ENCODE peak calls at places on chromosome 17, in six cellular contexts. U is fibroblast of lung, E is mucosa of descending colon, Q is right lobe of liver, S is tibial artery, Y is A549. K is an unnamed sample. For H3K4me1, the result is how much of the 10 kb centered on the place peaks cover.

GRCh38 chr17:15260376-15261062 is 4.6 kb downstream of the PMP22 start:
- DNase-seq in U (peak), E (peak), Q (peak), S (peak), Y (peak), K (peak)

GRCh38 chr17:68048996-68049395 is 13.5 kb downstream of the KPNA2 start:
- DNase-seq in U (no peak), E (no peak), Q (no peak), S (no peak), Y (no peak), K (no peak)

GRCh38 chr17:18626152-18626870 is 17.9 kb downstream of the TBC1D28 start:
- DNase-seq in U (no peak), E (no peak), Q (no peak), S (no peak), Y (peak), K (no peak)

GRCh38 chr17:39631403-39631802 is 4.7 kb downstream of the PPP1R1B start:
- DNase-seq in U (no peak), E (peak), Q (no peak), S (no peak), Y (no peak), K (no peak)

GRCh38 chr17:57599271-57600045 is 145.6 kb downstream of the CCDC182 start:
- DNase-seq in U (no peak), E (peak), Q (no peak), S (no peak), Y (no peak), K (no peak)

GRCh38 chr17:18955009-18955408 is 3.0 kb downstream of the SLC5A10 start:
- DNase-seq in U (no peak), E (no peak), Q (no peak), S (no peak), Y (no peak), K (peak)

GRCh38 chr17:78484300-78485159 is 92.7 kb downstream of the DNAH17 start:
- DNase-seq in U (no peak), E (peak), Q (no peak), S (no peak), Y (peak), K (peak)

GRCh38 chr17:9232591-9233270 is 211.4 kb downstream of the NTN1 start:
- DNase-seq in U (no peak), E (peak), Q (peak), S (no peak), Y (no peak), K (peak)

GRCh38 chr17:282912-283882 is 69.4 kb downstream of the RPH3AL start:
- DNase-seq in U (no peak), E (no peak), Q (peak), S (peak), Y (no peak), K (peak)

GRCh38 chr17:43125967-43126910 is 1.1 kb upstream of the BRCA1 start:
- DNase-seq in U (no peak), E (no peak), Q (no peak), S (no peak), Y (no peak), K (peak)

GRCh38 chr17:4248504-4249277 is 15.1 kb downstream of the ANKFY1 start:
- DNase-seq in U (no peak), E (no peak), Q (no peak), S (no peak), Y (no peak), K (no peak)

GRCh38 chr17:45040459-45040858 is 11.0 kb downstream of the DCAKD start:
- DNase-seq in U (no peak), E (no peak), Q (no peak), S (no peak), Y (no peak), K (no peak)

GRCh38 chr17:50144845-50145531 is 5.5 kb downstream of the PPP1R9B start:
- DNase-seq in U (no peak), E (no peak), Q (peak), S (no peak), Y (no peak), K (no peak)

GRCh38 chr17:28204751-28205150 is 114.2 kb upstream of the TMEM97 start:
- DNase-seq in U (peak), E (no peak), Q (no peak), S (no peak), Y (no peak), K (no peak)

GRCh38 chr17:7561589-7562207 is at the start of gene SENP3:
- DNase-seq in U (peak), E (peak), Q (peak), S (peak), Y (peak), K (peak)
- H3K4me1 ChIP-seq in U (under half), E (under half), Q (under half), S (half or more), Y (under half), K (half or more)

GRCh38 chr17:82294086-82294773 is 20.7 kb upstream of the CSNK1D start:
- DNase-seq in U (no peak), E (no peak), Q (no peak), S (no peak), Y (no peak), K (no peak)
- H3K4me1 ChIP-seq in U (under half), E (under half), Q (under half), S (under half), Y (half or more), K (under half)

GRCh38 chr17:76501018-76501826 is at the start of gene RHBDF2:
- DNase-seq in U (peak), E (peak), Q (peak), S (peak), Y (peak), K (peak)

GRCh38 chr17:76504117-76504516 is 2.9 kb upstream of the RHBDF2 start:
- DNase-seq in U (no peak), E (no peak), Q (no peak), S (no peak), Y (no peak), K (no peak)

GRCh38 chr17:76501827-76502307 is 644 bp upstream of the RHBDF2 start:
- DNase-seq in U (no peak), E (no peak), Q (no peak), S (no peak), Y (no peak), K (no peak)

GRCh38 chr17:76500745-76501017 is 542 bp downstream of the RHBDF2 start:
- DNase-seq in U (no peak), E (no peak), Q (no peak), S (no peak), Y (no peak), K (no peak)

DNA sequence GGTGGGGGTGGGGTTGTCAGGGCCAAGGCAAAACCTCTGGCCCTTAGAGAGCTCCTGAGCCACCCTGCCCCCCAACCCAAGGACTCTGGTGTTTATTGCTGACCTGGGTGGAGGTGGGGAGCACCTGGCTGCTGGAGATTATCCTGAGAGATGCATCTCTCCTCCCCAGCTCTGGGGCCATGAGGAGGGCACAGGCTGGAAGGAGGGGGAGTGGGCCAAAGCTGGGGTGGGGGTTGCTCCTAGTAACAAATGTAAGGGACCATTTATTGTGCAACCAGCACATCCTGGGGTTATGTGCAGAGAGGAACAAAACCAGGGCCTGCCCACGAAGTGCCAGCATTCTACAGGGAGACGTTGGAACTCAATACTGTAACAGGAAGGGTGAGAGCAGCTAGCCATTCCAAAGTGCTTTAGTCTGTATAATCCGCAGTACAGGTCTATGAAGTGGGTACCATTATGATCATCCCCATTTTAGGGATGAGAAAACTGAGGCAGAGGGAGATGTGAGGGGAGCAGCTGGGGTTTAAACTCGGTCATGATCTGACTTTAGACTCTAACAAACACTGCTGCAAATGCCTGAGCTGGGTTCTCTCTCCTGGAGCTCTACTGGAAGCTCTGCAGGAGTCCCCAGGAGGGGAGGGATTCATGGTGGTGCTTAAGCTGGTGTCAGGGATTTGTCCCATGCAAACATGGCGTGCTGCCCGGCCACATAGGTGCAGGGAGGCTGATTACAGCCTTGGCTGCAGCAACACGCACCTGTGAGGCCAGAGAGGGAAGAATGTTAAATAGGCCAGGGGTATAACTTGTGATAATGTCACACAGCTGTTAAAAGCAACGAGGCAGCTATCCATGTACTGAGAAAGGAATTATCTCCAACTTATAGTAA is 1.3 kb upstream of the RHBDF2 start:
- DNase-seq in U (no peak), E (no peak), Q (no peak), S (no peak), Y (no peak), K (no peak)
- H3K4me1 ChIP-seq in U (under half), E (under half), Q (under half), S (half or more), Y (under half), K (under half)

DNA sequence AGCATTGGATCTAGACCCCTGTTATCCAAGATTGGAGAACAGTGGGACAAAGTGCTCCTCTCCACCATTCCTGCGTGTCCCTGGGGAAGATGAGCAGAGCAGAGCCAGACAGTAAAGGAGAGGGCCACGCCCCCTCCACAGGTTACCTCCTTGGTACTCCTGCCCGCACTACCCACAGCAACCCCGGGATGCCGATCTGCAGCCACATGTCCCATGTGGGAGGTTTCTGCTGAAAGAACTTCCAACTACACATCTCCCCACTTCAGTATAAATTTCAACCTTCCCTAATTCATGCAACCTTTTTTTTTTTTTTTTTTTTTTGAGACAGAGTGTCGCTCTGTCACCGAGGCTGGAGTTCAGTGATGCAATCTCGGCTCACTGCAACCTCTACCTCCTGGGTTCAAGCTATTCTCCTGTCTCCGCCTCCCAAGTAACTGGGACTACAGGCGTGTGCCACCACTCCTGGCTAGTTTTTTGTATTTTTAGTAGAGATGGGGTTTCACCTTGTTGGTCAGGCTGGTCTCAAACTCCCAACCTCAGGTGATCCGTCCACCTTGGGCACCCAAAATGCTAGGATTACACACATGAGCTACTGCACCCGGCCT is 2.3 kb downstream of the RAB37 start:
- DNase-seq in U (no peak), E (no peak), Q (no peak), S (no peak), Y (no peak), K (peak)
- H3K4me1 ChIP-seq in U (under half), E (under half), Q (under half), S (under half), Y (under half), K (under half)

DNA sequence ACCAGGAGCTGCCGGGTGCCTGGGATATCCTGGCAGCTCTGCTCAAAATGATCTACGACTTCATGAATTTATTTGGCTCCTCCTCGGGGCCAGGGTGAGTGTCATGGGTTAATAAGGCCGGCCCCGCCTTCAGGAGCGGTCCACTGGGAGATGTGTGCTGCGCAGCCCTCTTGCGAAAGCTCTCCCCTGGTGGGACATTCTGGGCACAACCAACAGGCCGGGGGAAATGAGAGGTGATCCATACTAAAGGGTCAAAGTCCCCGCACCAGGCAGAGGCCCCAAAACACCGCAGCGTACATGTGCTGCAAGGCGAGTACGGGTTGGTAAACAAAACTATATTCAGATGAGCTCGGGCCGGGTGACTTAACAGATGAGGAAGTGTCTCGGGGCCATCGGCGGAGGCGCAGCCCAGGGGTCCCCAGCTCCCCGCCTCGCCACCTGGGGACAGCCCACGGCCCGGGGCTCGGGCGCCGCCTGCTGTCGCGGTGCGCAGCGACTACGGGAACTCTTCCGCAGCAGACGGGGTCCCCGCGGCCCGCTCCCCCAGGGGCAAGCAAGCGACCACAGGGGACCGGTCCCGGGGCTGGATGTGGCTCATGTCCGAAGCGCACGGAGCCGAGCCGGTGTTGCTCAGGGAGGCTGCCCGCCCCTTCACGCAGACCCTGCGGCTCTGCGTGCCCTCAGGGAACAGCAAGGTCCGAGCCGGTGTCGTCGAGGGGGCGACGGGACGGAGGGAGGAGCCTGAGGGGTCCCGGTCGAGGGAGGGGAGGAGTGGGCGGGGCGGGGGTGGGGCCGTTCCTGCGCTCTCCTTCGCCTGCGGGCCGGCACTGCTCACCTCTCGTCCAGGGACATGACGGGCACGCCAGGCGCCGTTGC is at the start of gene RAB37:
- DNase-seq in U (no peak), E (no peak), Q (peak), S (no peak), Y (peak), K (peak)
- H3K4me1 ChIP-seq in U (under half), E (under half), Q (under half), S (under half), Y (under half), K (half or more)

GRCh38 chr17:75970626-75971025 is 8.3 kb downstream of the ACOX1 start:
- DNase-seq in U (no peak), E (no peak), Q (no peak), S (no peak), Y (no peak), K (no peak)
- H3K4me1 ChIP-seq in U (under half), E (under half), Q (under half), S (under half), Y (under half), K (under half)

K was measured in spleen.